ENCODE peak calls at places on chromosomes 11 and 22, in four cellular contexts. E, M, A and K are unnamed samples.

GRCh38 chr11:56911312-56911711 is 77.4 kb upstream of the OR5AK2 start:
- DNase-seq in E (no peak), M (no peak), A (no peak), K (no peak)

GRCh38 chr11:122696662-122697061 is 41.1 kb downstream of the UBASH3B start:
- DNase-seq in E (no peak), M (no peak), A (no peak), K (peak)

GRCh38 chr11:87030458-87031054 is 7.2 kb upstream of the TMEM135 start:
- DNase-seq in E (peak), M (no peak), A (no peak), K (no peak)

GRCh38 chr22:44393066-44393465 is 80.3 kb upstream of the SHISAL1 start:
- DNase-seq in E (no peak), M (no peak), A (no peak), K (no peak)

GRCh38 chr11:69539416-69540117 is 58.1 kb downstream of the LINC01488 start:
- DNase-seq in E (no peak), M (no peak), A (no peak), K (no peak)

GRCh38 chr11:70530629-70531185 is 132.4 kb downstream of the CTTN start:
- DNase-seq in E (no peak), M (no peak), A (no peak), K (no peak)

GRCh38 chr11:6962141-6962540 is 35.9 kb downstream of the ZNF215 start:
- DNase-seq in E (peak), M (no peak), A (no peak), K (no peak)

GRCh38 chr22:44460287-44461082 is 37.5 kb downstream of the RTL6 start:
- DNase-seq in E (no peak), M (no peak), A (no peak), K (no peak)

GRCh38 chr11:98036810-98037209 is 983.9 kb upstream of the CNTN5 start:
- DNase-seq in E (no peak), M (no peak), A (no peak), K (no peak)

GRCh38 chr11:9760180-9760550 is 96.3 kb downstream of the SWAP70 start:
- DNase-seq in E (peak), M (no peak), A (peak), K (no peak)

GRCh38 chr11:30960387-30960992 is 374.3 kb upstream of the MPPED2 start:
- DNase-seq in E (peak), M (no peak), A (peak), K (no peak)

GRCh38 chr22:17968126-17968525 is 56.2 kb downstream of the MICAL3 start:
- DNase-seq in E (no peak), M (no peak), A (no peak), K (no peak)

GRCh38 chr11:12397953-12398352 is 20.6 kb downstream of the PARVA start:
- DNase-seq in E (peak), M (no peak), A (peak), K (no peak)

GRCh38 chr11:11213117-11213516 is 139.9 kb downstream of the CSNK2A3 start:
- DNase-seq in E (no peak), M (no peak), A (no peak), K (no peak)

GRCh38 chr22:49352361-49353169 is 475.1 kb downstream of the BRD1 start:
- DNase-seq in E (no peak), M (no peak), A (no peak), K (no peak)

GRCh38 chr22:20116376-20116950 is 559 bp downstream of the RANBP1 start:
- DNase-seq in E (no peak), M (no peak), A (no peak), K (peak)

GRCh38 chr22:20117656-20118571 is 888 bp upstream of the TRMT2A start:
- DNase-seq in E (peak), M (no peak), A (no peak), K (peak)

GRCh38 chr22:20115691-20116375 is at the start of gene RANBP1:
- DNase-seq in E (no peak), M (no peak), A (no peak), K (no peak)

GRCh38 chr22:20118572-20119020 is 1.6 kb upstream of the TRMT2A start:
- DNase-seq in E (no peak), M (no peak), A (no peak), K (no peak)

GRCh38 chr22:20116951-20117645 is at the start of gene TRMT2A:
- DNase-seq in E (peak), M (peak), A (peak), K (peak)
- TF ChIP-seq CTCF in E (peak), M (no peak), A (no peak), K (peak)

GRCh38 chr22:31846161-31847115 is 92.6 kb downstream of the DEPDC5 start:
- DNase-seq in E (peak), M (no peak), A (peak), K (peak)
- TF ChIP-seq CTCF in E (peak), M (peak), A (peak), K (peak)

GRCh38 chr11:22633354-22633902 is 7.8 kb upstream of the FANCF start:
- DNase-seq in E (no peak), M (no peak), A (no peak), K (no peak)
- TF ChIP-seq CTCF in E (no peak), M (peak), A (no peak), K (peak)

GRCh38 chr11:2885017-2885675 is 429 bp downstream of the CDKN1C start:
- DNase-seq in E (peak), M (no peak), A (peak), K (peak)
- TF ChIP-seq CTCF in E (peak), M (no peak), A (peak), K (peak)

GRCh38 chr11:8090756-8091155 is 9.7 kb downstream of the TUB start:
- DNase-seq in E (no peak), M (no peak), A (no peak), K (peak)
- TF ChIP-seq CTCF in E (peak), M (peak), A (peak), K (peak)

GRCh38 chr11:35618497-35619029 is 303 bp downstream of the FJX1 start:
- DNase-seq in E (peak), M (no peak), A (no peak), K (peak)

GRCh38 chr11:35622070-35622469 is 3.8 kb downstream of the FJX1 start:
- DNase-seq in E (peak), M (no peak), A (peak), K (no peak)

GRCh38 chr11:35619030-35619753 is 932 bp downstream of the FJX1 start:
- DNase-seq in E (peak), M (no peak), A (peak), K (peak)

GRCh38 chr11:35621620-35622019 is 3.4 kb downstream of the FJX1 start:
- DNase-seq in E (no peak), M (no peak), A (peak), K (no peak)

GRCh38 chr11:35619754-35620640 is 1.7 kb downstream of the FJX1 start:
- DNase-seq in E (peak), M (no peak), A (peak), K (peak)
- TF ChIP-seq CTCF in E (peak), M (no peak), A (peak), K (peak)

DNA sequence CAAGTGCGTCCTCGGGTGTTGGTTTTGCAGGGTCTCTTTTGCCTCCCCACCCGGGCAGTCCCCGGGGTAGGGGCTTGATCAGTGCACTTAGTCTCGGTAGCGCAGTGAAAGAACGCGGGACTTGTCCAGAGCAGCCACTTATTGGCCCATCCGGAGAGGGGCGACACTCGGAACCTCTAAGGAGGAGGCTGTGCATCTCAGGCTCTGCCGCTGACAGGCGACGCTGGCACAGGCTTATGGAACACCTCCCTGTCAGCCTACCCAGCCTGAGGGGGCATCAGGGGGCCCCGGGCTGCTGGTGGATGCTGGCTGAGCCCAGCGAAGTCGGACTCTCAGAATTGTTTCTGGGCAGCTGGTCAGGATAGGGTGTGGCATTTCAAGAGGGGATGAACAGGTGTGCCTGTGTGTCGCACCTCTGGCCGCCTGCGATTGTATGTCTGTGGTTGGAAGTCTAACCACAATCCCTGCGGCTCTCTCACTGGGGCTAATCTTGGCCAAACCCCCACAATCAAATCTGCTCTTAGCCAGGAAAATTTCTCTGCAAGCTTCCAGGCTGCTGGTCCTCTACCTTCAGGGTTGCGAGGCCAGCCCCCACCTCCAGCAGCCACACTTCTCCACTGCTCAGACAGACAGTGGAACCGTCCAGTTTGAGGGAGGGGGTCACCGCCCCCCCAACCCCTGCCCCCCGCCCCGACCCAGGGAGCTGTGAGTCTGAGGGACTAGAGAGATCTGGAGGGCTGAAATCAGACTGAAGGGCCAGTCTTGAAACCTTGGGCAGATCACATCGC is 814 bp downstream of the ATG16L2 start:
- DNase-seq in E (peak), M (no peak), A (peak), K (peak)
- TF ChIP-seq CTCF in E (peak), M (no peak), A (peak), K (no peak)

DNA sequence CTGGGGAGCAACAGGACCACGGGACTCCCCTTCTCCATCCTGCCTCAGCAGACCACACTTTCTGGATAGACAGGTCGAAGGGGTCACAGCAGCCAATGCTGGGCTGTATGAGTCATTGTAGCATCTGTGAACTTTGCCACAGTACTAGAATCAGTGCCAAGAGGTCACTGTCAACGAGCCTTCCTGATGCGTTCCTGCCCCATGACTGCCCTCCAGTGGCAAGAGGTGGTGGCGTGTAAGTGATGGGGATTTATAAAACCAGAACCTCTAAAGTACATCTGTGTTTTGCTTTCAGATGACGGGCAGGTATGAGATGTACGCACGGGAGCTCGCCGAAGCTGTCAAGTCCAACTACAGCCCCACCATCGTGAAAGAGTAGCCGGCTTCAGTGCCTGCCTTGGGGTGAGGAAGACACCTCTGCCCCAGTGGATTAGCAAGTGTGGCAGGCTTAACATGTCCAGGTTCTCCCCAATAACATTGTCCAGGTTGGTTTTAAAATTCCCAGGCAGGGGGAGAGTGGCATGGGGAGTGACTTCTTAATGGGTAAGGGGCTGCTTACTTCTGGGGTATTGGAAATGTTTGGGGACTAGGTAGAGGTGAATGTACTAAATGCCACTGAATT is 29.4 kb downstream of the GUCD1 start:
- DNase-seq in E (peak), M (peak), A (peak), K (peak)
- TF ChIP-seq CTCF in E (peak), M (peak), A (peak), K (peak)

GRCh38 chr22:37636186-37636948 is 3.1 kb upstream of the SH3BP1 start:
- DNase-seq in E (peak), M (no peak), A (peak), K (no peak)
- TF ChIP-seq CTCF in E (peak), M (peak), A (peak), K (no peak)

GRCh38 chr11:75142714-75143419 is 8.0 kb upstream of the SLCO2B1 start:
- DNase-seq in E (peak), M (peak), A (peak), K (peak)

GRCh38 chr11:75143420-75143731 is 7.5 kb upstream of the SLCO2B1 start:
- DNase-seq in E (no peak), M (no peak), A (no peak), K (no peak)

GRCh38 chr11:75145196-75145971 is 5.5 kb upstream of the SLCO2B1 start:
- DNase-seq in E (no peak), M (no peak), A (no peak), K (no peak)

GRCh38 chr11:75145972-75146519 is 4.9 kb upstream of the SLCO2B1 start:
- DNase-seq in E (no peak), M (no peak), A (no peak), K (no peak)

GRCh38 chr11:75144716-75145014 is 6.2 kb upstream of the SLCO2B1 start:
- DNase-seq in E (no peak), M (no peak), A (no peak), K (no peak)
- TF ChIP-seq CTCF in E (no peak), M (no peak), A (no peak), K (no peak)